ENCODE peak calls at places on chromosomes 13 and 19, in five cellular contexts. W is spleen, O is upper lobe of right lung, F is Calu3, G is heart left ventricle. C is an unnamed sample.

GRCh38 chr19:38734426-38735256 is 9.6 kb downstream of the CAPN12 start:
- DNase-seq in O (peak; percentile 68), G (peak; percentile 31), F (peak; percentile 41), W (peak; percentile 89), C (peak; percentile 39)

GRCh38 chr13:32538234-32538620 is 368 bp downstream of the N4BP2L2 start:
- DNase-seq in G (peak; percentile 59), O (peak; percentile 71), F (no peak), W (peak; percentile 86), C (no peak)

GRCh38 chr13:69580255-69580654 is 527.4 kb upstream of the ATXN8OS start:
- DNase-seq in F (no peak), O (no peak), W (no peak), G (no peak), C (no peak)

GRCh38 chr13:71864094-71864980 is 2.7 kb downstream of the DACH1 start:
- DNase-seq in W (peak; percentile 87), F (peak; percentile 0), G (peak; percentile 54), O (peak; percentile 69), C (no peak)

GRCh38 chr13:75327132-75327505 is 154.8 kb downstream of the TBC1D4 start:
- DNase-seq in O (no peak), G (no peak), W (no peak), F (no peak), C (no peak)

GRCh38 chr13:26658491-26658890 is 101.0 kb downstream of the WASF3 start:
- DNase-seq in W (no peak), G (no peak), O (no peak), F (no peak), C (no peak)

GRCh38 chr13:43026262-43026661 is 2.9 kb downstream of the DNAJC15 start:
- DNase-seq in G (no peak), W (no peak), O (no peak), F (no peak), C (no peak)

GRCh38 chr13:67366533-67366932 is 136.4 kb upstream of the PCDH9 start:
- DNase-seq in F (no peak), W (no peak), G (no peak), O (no peak), C (peak; percentile 26)

GRCh38 chr13:30739646-30740642 is 4.6 kb downstream of the ALOX5AP start:
- DNase-seq in O (no peak), G (no peak), W (no peak), F (peak; percentile 3), C (peak; percentile 78)

DNA sequence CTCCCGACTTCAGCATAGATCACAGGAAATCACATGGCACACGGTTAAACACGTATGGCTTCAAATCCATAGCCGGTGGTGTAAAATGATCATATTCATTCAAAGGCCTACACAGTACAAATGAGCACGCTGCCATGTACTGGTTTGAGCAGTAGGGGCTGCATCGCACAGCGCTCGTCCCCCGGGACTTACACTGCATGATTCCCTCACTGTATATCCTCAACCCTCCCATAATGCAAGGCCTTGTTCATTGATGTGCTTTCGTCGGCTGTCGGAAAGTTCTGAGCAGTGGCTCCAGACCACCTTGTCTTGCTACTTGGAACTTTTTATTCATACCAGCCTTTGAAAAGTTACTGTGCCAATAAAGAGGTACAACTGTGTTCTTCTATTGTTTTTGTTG is 578.2 kb downstream of the MYO16 start:
- DNase-seq in O (no peak), W (no peak), F (no peak), G (no peak), C (no peak)
- TF ChIP-seq CTCF in O (no peak), W (no peak), F (no peak), G (no peak), C (no peak)

GRCh38 chr19:14081797-14082674 is 3.5 kb downstream of the C19orf67 start:
- DNase-seq in G (peak; percentile 56), W (no peak), O (peak; percentile 89), F (peak; percentile 62), C (no peak)
- TF ChIP-seq CTCF in G (no peak), W (no peak), O (no peak), F (no peak), C (no peak)

DNA sequence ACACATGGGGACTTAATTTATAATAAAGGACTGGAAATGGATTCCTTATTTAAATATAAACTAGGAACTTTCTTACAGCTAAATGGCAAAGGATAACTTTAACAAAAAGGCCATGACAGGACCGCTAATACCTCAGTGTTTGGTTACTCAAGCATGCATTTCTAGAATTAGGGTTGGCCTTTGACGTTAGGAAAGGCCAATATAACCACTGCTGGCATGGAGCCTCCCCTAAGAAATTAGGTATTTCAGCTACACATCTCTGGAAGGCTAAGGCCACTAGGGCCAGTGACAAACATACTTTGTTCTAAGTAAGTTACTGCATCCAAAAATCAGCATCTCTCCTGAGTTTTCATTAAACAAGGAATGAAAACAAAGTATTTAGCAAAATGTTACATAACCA is 9.2 kb downstream of the PEG3 start:
- DNase-seq in O (no peak), W (no peak), F (no peak), G (no peak), C (no peak)
- TF ChIP-seq CTCF in O (no peak), W (no peak), F (no peak), G (no peak), C (no peak)

DNA sequence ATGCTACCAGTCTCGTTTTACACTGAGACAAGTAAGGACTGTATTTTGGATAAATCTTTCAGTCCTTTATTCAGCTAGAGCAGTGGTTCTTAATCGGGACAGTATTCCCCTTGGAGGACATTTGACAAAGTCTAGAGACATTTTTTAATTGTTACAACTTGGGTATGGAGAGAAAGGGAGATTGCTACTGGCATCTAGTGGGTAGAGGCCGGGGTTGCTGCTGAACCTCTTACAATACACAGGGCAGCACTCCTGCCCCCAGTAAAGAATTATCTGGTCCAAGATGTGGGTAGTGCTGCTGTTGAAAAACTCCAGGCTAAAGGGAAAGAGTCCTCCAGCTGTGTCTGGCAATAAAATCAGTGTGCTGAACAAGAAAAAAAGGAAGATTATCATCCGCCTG is 334.8 kb downstream of the SLC7A1 start:
- DNase-seq in G (no peak), O (no peak), F (no peak), W (no peak), C (no peak)
- TF ChIP-seq CTCF in G (peak; percentile 52), O (no peak), F (no peak), W (no peak), C (no peak)